ENCODE peak calls at places on chromosome 14, in five cellular contexts. W, I, U, S and A are unnamed samples.

GRCh38 chr14:58638231-58639205 is 756 bp downstream of the DACT1 start:
- DNase-seq in U (no peak), I (peak; percentile 46), S (peak; percentile 44), W (no peak), A (peak; percentile 30)

GRCh38 chr14:103597623-103598372 is 31.2 kb upstream of the KLC1 start:
- DNase-seq in U (no peak), S (peak; percentile 92), W (no peak), I (no peak), A (no peak)

GRCh38 chr14:49933704-49934103 is 40.8 kb downstream of the ARF6 start:
- DNase-seq in S (no peak), I (no peak), U (no peak), W (no peak), A (no peak)

GRCh38 chr14:54796961-54797360 is 105.7 kb downstream of the GCH1 start:
- DNase-seq in I (no peak), W (no peak), S (peak; percentile 72), U (no peak), A (no peak)

GRCh38 chr14:103694572-103695026 is 20.7 kb downstream of the XRCC3 start:
- DNase-seq in I (no peak), U (no peak), S (no peak), W (no peak), A (no peak)

GRCh38 chr14:90513151-90514014 is 116.6 kb downstream of the CALM1 start:
- DNase-seq in W (peak; percentile 69), S (no peak), U (no peak), I (peak; percentile 51), A (no peak)

GRCh38 chr14:32434180-32434579 is 105.1 kb downstream of the AKAP6 start:
- DNase-seq in S (no peak), W (no peak), I (no peak), U (no peak), A (no peak)

GRCh38 chr14:97458302-97459137 is 661.3 kb downstream of the VRK1 start:
- DNase-seq in S (no peak), W (no peak), I (peak; percentile 89), U (peak; percentile 41), A (no peak)

GRCh38 chr14:39272918-39273317 is 39.2 kb downstream of the MIA2 start:
- DNase-seq in W (no peak), S (no peak), I (no peak), U (no peak), A (no peak)

GRCh38 chr14:32073537-32074189 is 3.4 kb upstream of the ARHGAP5 start:
- DNase-seq in W (no peak), I (no peak), U (no peak), S (peak; percentile 86), A (peak; percentile 25)

GRCh38 chr14:23481362-23481970 is 12.0 kb downstream of the NGDN start:
- DNase-seq in U (no peak), I (peak; percentile 34), W (no peak), S (peak; percentile 15), A (no peak)

GRCh38 chr14:26589998-26590397 is 7.8 kb downstream of the NOVA1 start:
- DNase-seq in U (no peak), S (no peak), W (no peak), I (no peak), A (no peak)

GRCh38 chr14:81169711-81170103 is 51.1 kb downstream of the GTF2A1 start:
- DNase-seq in W (no peak), I (no peak), U (no peak), S (peak; percentile 9), A (no peak)